ENCODE peak calls at places on chromosome 12, in seven cellular contexts. R, P, Z, E, T, H and D are unnamed samples.
A peak's percentile ranks its signal among the peaks of the same experiment; 100 is the strongest.

GRCh38 chr12:1534708-1535107 is 59.7 kb downstream of the FBXL14 start:
- DNase-seq in R (no peak), P (no peak), Z (no peak), E (no peak), T (no peak), H (peak; percentile 43), D (peak; percentile 47)

GRCh38 chr12:21818627-21819026 is 44.1 kb upstream of the KCNJ8 start:
- DNase-seq in R (no peak), P (peak; percentile 10), Z (no peak), E (no peak), T (no peak), H (no peak), D (no peak)

GRCh38 chr12:74610711-74611110 is 73.1 kb downstream of the ATXN7L3B start:
- DNase-seq in R (no peak), P (no peak), Z (no peak), E (no peak), T (no peak), H (no peak), D (no peak)

GRCh38 chr12:122499991-122500684 is 594 bp downstream of the ZCCHC8 start:
- DNase-seq in R (no peak), P (peak; percentile 56), Z (peak; percentile 29), E (peak; percentile 54), T (peak; percentile 44), H (peak; percentile 76), D (no peak)

GRCh38 chr12:47079894-47080724 is at the start of gene AMIGO2:
- DNase-seq in R (no peak), P (peak; percentile 54), Z (no peak), E (peak; percentile 29), T (peak; percentile 58), H (peak; percentile 80), D (peak; percentile 28)

GRCh38 chr12:124673881-124674617 is 106.6 kb upstream of the NCOR2 start:
- DNase-seq in R (peak; percentile 95), P (no peak), Z (no peak), E (no peak), T (no peak), H (no peak), D (no peak)

GRCh38 chr12:26037615-26038180 is 79.2 kb downstream of the RASSF8 start:
- DNase-seq in R (no peak), P (no peak), Z (no peak), E (no peak), T (no peak), H (no peak), D (no peak)

GRCh38 chr12:4909734-4910501 is at the start of gene KCNA1:
- DNase-seq in R (peak; percentile 40), P (peak; percentile 25), Z (no peak), E (no peak), T (no peak), H (no peak), D (peak; percentile 16)

GRCh38 chr12:38585090-38585489 is 268.5 kb downstream of the ALG10B start:
- DNase-seq in R (no peak), P (no peak), Z (no peak), E (no peak), T (no peak), H (no peak), D (no peak)

GRCh38 chr12:128790653-128791373 is 32.9 kb downstream of the SLC15A4 start:
- DNase-seq in R (no peak), P (no peak), Z (no peak), E (no peak), T (no peak), H (peak; percentile 37), D (no peak)

GRCh38 chr12:69540606-69541386 is 44.5 kb upstream of the CCT2 start:
- DNase-seq in R (no peak), P (peak; percentile 29), Z (no peak), E (no peak), T (no peak), H (no peak), D (no peak)

GRCh38 chr12:30792085-30792484 is 37.3 kb upstream of the CAPRIN2 start:
- DNase-seq in R (no peak), P (no peak), Z (no peak), E (no peak), T (no peak), H (no peak), D (no peak)

GRCh38 chr12:16359512-16360491 is 12.4 kb downstream of the MGST1 start:
- DNase-seq in R (no peak), P (peak; percentile 24), Z (no peak), E (no peak), T (peak; percentile 20), H (peak; percentile 82), D (no peak)

GRCh38 chr12:6461401-6462233 is 8.9 kb downstream of the VAMP1 start:
- DNase-seq in R (peak; percentile 49), P (no peak), Z (peak; percentile 85), E (peak; percentile 82), T (peak; percentile 48), H (peak; percentile 83), D (peak; percentile 72)

GRCh38 chr12:116420476-116420875 is 138.7 kb upstream of the MAP1LC3B2 start:
- DNase-seq in R (no peak), P (no peak), Z (no peak), E (no peak), T (no peak), H (no peak), D (no peak)

GRCh38 chr12:1911598-1912575 is 6.6 kb downstream of the CACNA2D4 start:
- DNase-seq in R (no peak), P (peak; percentile 5), Z (no peak), E (no peak), T (no peak), H (no peak), D (no peak)

GRCh38 chr12:51522696-51523095 is 68.3 kb upstream of the SCN8A start:
- DNase-seq in R (no peak), P (no peak), Z (no peak), E (no peak), T (no peak), H (no peak), D (no peak)

GRCh38 chr12:630656-631632 is 32.3 kb downstream of the NINJ2 start:
- DNase-seq in R (no peak), P (no peak), Z (peak; percentile 53), E (no peak), T (peak; percentile 74), H (peak; percentile 91), D (peak; percentile 60)

GRCh38 chr12:26101833-26102232 is 23.0 kb downstream of the BHLHE41 start:
- DNase-seq in R (no peak), P (no peak), Z (no peak), E (no peak), T (no peak), H (no peak), D (no peak)

GRCh38 chr12:49507139-49507538 is 31.7 kb upstream of the KCNH3 start:
- DNase-seq in R (no peak), P (peak; percentile 61), Z (no peak), E (no peak), T (no peak), H (no peak), D (no peak)

GRCh38 chr12:122133192-122133950 is 40.6 kb downstream of the IL31 start:
- DNase-seq in R (no peak), P (no peak), Z (no peak), E (no peak), T (no peak), H (no peak), D (no peak)

GRCh38 chr12:99427104-99427503 is 220.4 kb upstream of the GARIN6 start:
- DNase-seq in R (no peak), P (no peak), Z (no peak), E (no peak), T (no peak), H (no peak), D (no peak)

GRCh38 chr12:91991397-91992187 is 154.1 kb downstream of the BTG1 start:
- DNase-seq in R (no peak), P (no peak), Z (no peak), E (peak; percentile 51), T (no peak), H (no peak), D (no peak)

GRCh38 chr12:27003421-27004311 is 10.5 kb downstream of the TM7SF3 start:
- DNase-seq in R (no peak), P (no peak), Z (no peak), E (no peak), T (no peak), H (no peak), D (no peak)

GRCh38 chr12:58922849-58923248 is 2.5 kb upstream of the LRIG3 start:
- DNase-seq in R (no peak), P (peak; percentile 28), Z (no peak), E (no peak), T (no peak), H (no peak), D (no peak)